ENCODE peak calls at places on chromosomes 11 and 22, in four cellular contexts. Y, P, J and K are unnamed samples.

GRCh38 chr11:82907376-82907775 is 5.8 kb downstream of the DDIAS start:
- DNase-seq in Y (no peak), P (no peak), J (no peak), K (no peak)

GRCh38 chr11:65615950-65616574 is 486 bp downstream of the PCNX3 start:
- DNase-seq in Y (no peak), P (no peak), J (no peak), K (no peak)

GRCh38 chr11:75583710-75584658 is 21.9 kb downstream of the SERPINH1 start:
- DNase-seq in Y (peak; percentile 61), P (peak; percentile 75), J (peak; percentile 69), K (no peak)

GRCh38 chr11:78330361-78330760 is 87.3 kb downstream of the GAB2 start:
- DNase-seq in Y (no peak), P (no peak), J (no peak), K (no peak)

GRCh38 chr11:34565417-34566208 is 52.0 kb upstream of the ELF5 start:
- DNase-seq in Y (no peak), P (no peak), J (no peak), K (peak; percentile 17)

GRCh38 chr11:14422052-14422813 is 63.2 kb upstream of the RRAS2 start:
- DNase-seq in Y (peak; percentile 100), P (peak; percentile 96), J (peak; percentile 57), K (peak; percentile 90)

GRCh38 chr11:90639687-90640086 is 416.8 kb upstream of the CHORDC1 start:
- DNase-seq in Y (no peak), P (no peak), J (no peak), K (no peak)

GRCh38 chr11:33063326-33063775 is 24.0 kb downstream of the TCP11L1 start:
- DNase-seq in Y (peak; percentile 77), P (no peak), J (no peak), K (no peak)

GRCh38 chr11:88398372-88399140 is 61.0 kb upstream of the CTSC start:
- DNase-seq in Y (peak; percentile 69), P (peak; percentile 59), J (no peak), K (no peak)

GRCh38 chr11:568306-569259 is 7.7 kb upstream of the PHRF1 start:
- DNase-seq in Y (peak; percentile 89), P (peak; percentile 87), J (peak; percentile 97), K (peak; percentile 67)

GRCh38 chr11:86014221-86014620 is 54.7 kb downstream of the PICALM start:
- DNase-seq in Y (no peak), P (no peak), J (no peak), K (no peak)

GRCh38 chr22:49710746-49711145 is 116.9 kb downstream of the BRD1 start:
- DNase-seq in Y (no peak), P (no peak), J (no peak), K (no peak)
- H4K91ac ChIP-seq in Y (no peak overlapping the region), P (no peak overlapping the region), J (no peak overlapping the region), K (no peak overlapping the region)

GRCh38 chr11:70270877-70271634 is 566 bp downstream of the PPFIA1 start:
- DNase-seq in Y (peak; percentile 65), P (peak; percentile 70), J (peak; percentile 51), K (peak; percentile 68)

GRCh38 chr11:70268526-70268925 is 2.0 kb upstream of the PPFIA1 start:
- DNase-seq in Y (no peak), P (no peak), J (no peak), K (no peak)

GRCh38 chr11:70272009-70272408 is 1.5 kb downstream of the PPFIA1 start:
- DNase-seq in Y (no peak), P (no peak), J (no peak), K (no peak)

GRCh38 chr11:70270104-70270876 is at the start of gene PPFIA1:
- DNase-seq in Y (peak; percentile 91), P (peak; percentile 92), J (peak; percentile 90), K (peak; percentile 98)

DNA sequence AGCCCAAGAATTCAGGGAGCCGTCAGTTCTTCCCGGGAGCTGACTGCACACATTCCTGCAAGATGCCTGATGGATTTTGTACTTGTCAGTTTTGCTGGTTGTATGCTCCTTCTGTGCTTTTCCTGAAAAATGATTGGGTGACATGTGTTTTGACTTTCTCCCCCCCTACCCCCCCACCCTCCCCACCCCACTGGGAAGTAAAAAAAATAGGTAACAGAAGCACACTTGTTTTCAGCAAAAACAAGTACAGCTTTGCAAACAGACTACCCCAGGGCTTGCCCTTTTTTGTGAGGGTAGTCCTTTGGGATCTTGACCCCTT is 1.1 kb downstream of the PPFIA1 start:
- DNase-seq in Y (no peak), P (no peak), J (no peak), K (no peak)
- H3K9ac ChIP-seq in Y (peak overlapping the region; percentile 78), P (peak overlapping the region; percentile 95), J (no peak overlapping the region), K (peak overlapping the region; percentile 47)

GRCh38 chr22:38318792-38319773 is 1.9 kb upstream of the CSNK1E start:
- DNase-seq in Y (no peak), P (no peak), J (no peak), K (no peak)
- H2BK120ac ChIP-seq in Y (peak overlapping the region; percentile 81), P (no peak overlapping the region), J (no peak overlapping the region), K (no peak overlapping the region)

DNA sequence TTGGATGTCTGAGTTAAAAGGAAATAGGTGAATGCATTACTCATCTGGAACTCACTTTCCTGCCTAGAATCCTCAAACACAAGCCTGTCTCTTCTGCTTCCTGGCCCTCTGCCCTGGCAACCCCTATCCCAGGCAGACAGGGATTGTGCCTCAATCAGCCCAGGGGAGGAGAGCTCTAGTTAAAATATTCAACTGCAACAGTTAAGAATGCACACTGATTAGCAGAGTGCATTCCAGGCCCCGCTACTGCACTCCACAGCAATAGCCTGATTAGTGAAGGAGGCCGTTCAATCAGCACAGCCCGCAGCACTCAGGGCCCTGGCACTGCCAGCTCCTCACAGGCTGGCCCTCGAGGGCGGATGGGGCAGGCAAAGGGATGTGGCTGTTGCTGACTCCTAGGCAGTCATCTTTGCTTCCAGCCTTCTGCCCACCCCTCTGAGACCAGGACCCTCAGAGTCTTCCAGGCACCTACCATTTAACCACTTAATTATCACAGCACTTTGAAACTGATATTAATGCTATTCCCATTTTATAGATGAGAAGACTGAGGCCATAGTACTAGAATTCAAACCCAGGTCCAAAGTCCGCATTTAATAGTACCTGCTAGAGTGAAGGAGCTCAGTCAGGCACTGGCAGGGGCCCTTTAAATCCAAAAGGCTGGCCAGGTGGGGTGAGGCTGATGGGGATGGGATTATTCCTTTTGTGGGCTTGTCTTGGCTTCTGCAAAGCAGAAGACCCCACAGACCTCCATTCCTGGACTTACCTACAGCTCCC is 435.3 kb downstream of the SOX6 start:
- DNase-seq in Y (peak; percentile 8), P (no peak), J (no peak), K (no peak)
- H4K91ac ChIP-seq in Y (no peak overlapping the region), P (no peak overlapping the region), J (no peak overlapping the region), K (no peak overlapping the region)

GRCh38 chr11:62506413-62506940 is 40.1 kb downstream of the AHNAK start:
- DNase-seq in Y (no peak), P (no peak), J (no peak), K (no peak)

GRCh38 chr11:62504158-62504973 is 42.2 kb downstream of the AHNAK start:
- DNase-seq in Y (no peak), P (no peak), J (peak; percentile 27), K (peak; percentile 67)

GRCh38 chr11:62505112-62505783 is 41.4 kb downstream of the AHNAK start:
- DNase-seq in Y (no peak), P (no peak), J (peak; percentile 47), K (peak; percentile 74)

GRCh38 chr11:62507023-62507422 is 39.6 kb downstream of the AHNAK start:
- DNase-seq in Y (no peak), P (no peak), J (no peak), K (no peak)

DNA sequence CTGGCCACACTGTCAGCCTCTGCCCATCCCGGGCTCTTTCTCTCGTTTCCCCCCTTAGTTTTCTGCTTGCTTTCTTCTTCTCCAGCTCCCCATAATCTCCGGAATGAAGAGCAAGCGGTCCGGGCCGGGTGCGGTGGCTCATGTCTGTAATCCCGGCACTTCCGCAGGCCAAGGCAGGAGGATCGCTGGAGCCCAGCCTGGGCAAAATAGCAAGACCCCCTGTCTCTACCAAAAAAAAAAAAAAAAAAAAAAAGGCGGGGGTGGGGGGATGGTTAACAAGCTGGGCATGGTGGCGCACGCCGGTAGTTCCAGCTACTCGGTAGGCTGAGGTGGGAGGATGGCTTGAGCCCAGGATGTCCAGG is 40.8 kb downstream of the AHNAK start:
- DNase-seq in Y (no peak), P (no peak), J (no peak), K (no peak)
- H3K9ac ChIP-seq in Y (no peak overlapping the region), P (peak overlapping the region; percentile 84), J (no peak overlapping the region), K (no peak overlapping the region)

GRCh38 chr11:57123590-57123989 is 58.2 kb upstream of the LRRC55 start:
- DNase-seq in Y (no peak), P (no peak), J (no peak), K (no peak)
- H2BK120ac ChIP-seq in Y (no peak overlapping the region), P (no peak overlapping the region), J (no peak overlapping the region), K (no peak overlapping the region)

DNA sequence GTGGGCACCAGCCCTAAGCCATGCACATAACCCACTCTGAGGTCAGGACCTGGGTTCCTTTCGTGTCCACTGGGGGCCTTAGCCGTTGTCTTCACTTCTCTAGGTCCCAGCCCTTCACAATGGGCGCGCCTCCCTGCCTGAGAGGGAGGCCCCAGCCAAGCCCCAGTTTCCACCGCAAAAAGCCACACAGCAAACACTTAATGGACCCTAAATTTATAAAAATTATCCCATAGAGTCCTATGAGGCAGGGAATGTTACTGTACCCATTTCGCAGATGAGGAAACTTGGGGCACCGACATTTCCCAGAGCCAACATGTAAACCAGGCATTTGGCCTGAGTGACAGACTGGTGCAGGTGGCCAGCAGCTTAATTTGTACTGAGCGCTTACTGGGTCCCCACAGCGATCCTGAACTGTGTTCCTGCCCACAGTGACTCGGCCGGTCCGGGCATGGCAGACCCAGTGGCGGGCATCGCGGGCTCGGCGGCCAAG is 1.3 kb downstream of the GAS2L1 start:
- DNase-seq in Y (no peak), P (no peak), J (no peak), K (no peak)
- H4K91ac ChIP-seq in Y (peak overlapping the region; percentile 17), P (peak overlapping the region; percentile 5), J (no peak overlapping the region), K (peak overlapping the region; percentile 65)

DNA sequence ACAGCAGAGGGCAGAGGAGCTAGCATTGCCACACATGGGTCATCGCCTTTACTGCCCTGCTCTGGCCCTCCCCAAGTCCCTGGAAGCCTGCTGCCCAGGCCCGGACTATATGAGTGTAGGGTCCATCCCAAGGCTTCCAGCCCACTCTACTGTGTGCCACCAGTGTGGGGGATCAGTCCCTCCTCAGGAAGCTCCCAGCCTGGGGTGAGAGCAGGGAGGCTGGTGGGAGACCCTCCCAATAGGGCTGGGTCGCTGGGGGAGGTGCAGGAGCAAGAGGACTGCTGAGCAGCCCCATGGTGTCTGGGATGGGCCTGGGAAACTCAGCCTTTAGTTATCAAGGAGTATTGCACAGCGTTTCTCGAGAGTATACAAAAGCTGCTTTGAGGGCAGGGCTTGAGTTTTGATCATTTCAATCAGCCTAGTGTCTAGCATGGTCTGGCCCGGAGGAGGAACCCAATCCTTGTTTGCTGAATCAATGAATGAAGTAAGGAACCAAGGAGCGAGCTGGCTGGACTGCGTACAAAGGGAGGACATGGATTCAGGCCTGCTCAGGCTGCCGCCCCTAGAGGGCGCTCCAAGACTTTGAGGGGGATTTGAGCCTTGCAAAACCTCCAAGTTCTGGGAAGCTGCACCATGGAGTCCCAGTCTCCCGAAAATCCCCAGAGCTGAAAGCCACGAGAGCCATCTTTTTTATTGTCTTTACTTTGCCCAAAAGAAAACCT is 89.0 kb upstream of the PARVA start:
- DNase-seq in Y (peak; percentile 94), P (peak; percentile 94), J (peak; percentile 86), K (peak; percentile 82)
- H3K9ac ChIP-seq in Y (peak overlapping the region; percentile 46), P (peak overlapping the region; percentile 86), J (peak overlapping the region; percentile 74), K (no peak overlapping the region)